ENCODE peak calls at places on chromosome 13, in six cellular contexts. D is myocyte, P is HFFc6, B is skeletal muscle cell, U is AG09309, E is NCI-H774. S is an unnamed sample.

GRCh38 chr13:42875448-42876269 is 94.3 kb downstream of the FAM216B start:
- DNase-seq in B (no peak), U (no peak), E (no peak), D (no peak), P (no peak), S (peak; percentile 6)

GRCh38 chr13:110047511-110047910 is 259.4 kb downstream of the COL4A1 start:
- DNase-seq in U (peak; percentile 37), D (no peak), B (peak; percentile 81), P (no peak), E (peak; percentile 99), S (no peak)

GRCh38 chr13:33525759-33526158 is 240.2 kb upstream of the STARD13 start:
- DNase-seq in U (no peak), B (no peak), E (no peak), P (no peak), D (no peak), S (no peak)

GRCh38 chr13:110057052-110057451 is 249.9 kb downstream of the COL4A1 start:
- DNase-seq in U (no peak), P (no peak), E (no peak), B (no peak), D (no peak), S (no peak)

GRCh38 chr13:76579701-76580100 is 306.5 kb downstream of the KCTD12 start:
- DNase-seq in B (no peak), P (no peak), D (no peak), E (no peak), U (no peak), S (no peak)

GRCh38 chr13:23372264-23372905 is 61.1 kb downstream of the SACS start:
- DNase-seq in D (no peak), U (no peak), B (no peak), P (peak; percentile 32), E (no peak), S (no peak)

GRCh38 chr13:113950451-113951245 is 23.2 kb downstream of the C13orf46 start:
- DNase-seq in P (no peak), D (no peak), E (no peak), B (no peak), U (no peak), S (no peak)

GRCh38 chr13:27851049-27851448 is 58.8 kb downstream of the GSX1 start:
- DNase-seq in E (no peak), D (no peak), B (no peak), U (no peak), P (no peak), S (no peak)

GRCh38 chr13:33150146-33150545 is 133.9 kb downstream of the KL start:
- DNase-seq in U (no peak), P (no peak), D (no peak), E (no peak), B (no peak), S (no peak)

GRCh38 chr13:108220042-108220441 is 1.9 kb downstream of the ABHD13 start:
- DNase-seq in U (no peak), B (no peak), D (no peak), E (no peak), P (no peak), S (no peak)

GRCh38 chr13:99393791-99394735 is 86.9 kb upstream of the GPR183 start:
- DNase-seq in E (no peak), B (no peak), U (no peak), P (no peak), D (no peak), S (no peak)

GRCh38 chr13:98657506-98658085 is 80.7 kb upstream of the STK24 start:
- DNase-seq in P (peak; percentile 34), B (no peak), E (no peak), U (peak; percentile 13), D (no peak), S (no peak)

GRCh38 chr13:80716610-80717081 is 375.7 kb upstream of the SPRY2 start:
- DNase-seq in E (no peak), U (no peak), B (peak; percentile 34), P (no peak), D (peak; percentile 6), S (no peak)

GRCh38 chr13:77207943-77208342 is 119.0 kb downstream of the MYCBP2 start:
- DNase-seq in P (peak; percentile 68), E (no peak), U (peak; percentile 67), B (peak; percentile 35), D (peak; percentile 4), S (no peak)

GRCh38 chr13:98650376-98651107 is 73.6 kb upstream of the STK24 start:
- DNase-seq in E (no peak), P (no peak), U (no peak), D (no peak), B (no peak), S (no peak)

GRCh38 chr13:51793570-51794273 is 10.2 kb downstream of the DHRS12 start:
- DNase-seq in E (no peak), D (peak; percentile 55), P (peak; percentile 77), U (no peak), B (peak; percentile 59), S (peak; percentile 52)

GRCh38 chr13:95248953-95249352 is 52.3 kb downstream of the ABCC4 start:
- DNase-seq in U (no peak), P (no peak), D (no peak), E (no peak), B (no peak), S (no peak)

GRCh38 chr13:21901772-21902708 is 231.2 kb downstream of the FGF9 start:
- DNase-seq in E (no peak), U (no peak), P (no peak), B (no peak), D (no peak), S (no peak)

GRCh38 chr13:21259571-21260455 is 83.4 kb downstream of the MRPL57 start:
- DNase-seq in E (no peak), B (no peak), D (no peak), P (no peak), U (no peak), S (no peak)

GRCh38 chr13:43776680-43777079 is 10.1 kb downstream of the ENOX1 start:
- DNase-seq in P (no peak), D (peak; percentile 57), U (no peak), B (no peak), E (no peak), S (no peak)

GRCh38 chr13:91347996-91348905 is 764 bp downstream of the MIR17HG start:
- DNase-seq in E (no peak), B (no peak), P (peak; percentile 28), D (peak; percentile 43), U (no peak), S (peak; percentile 87)

GRCh38 chr13:39538826-39539555 is 64.0 kb downstream of the LHFPL6 start:
- DNase-seq in E (no peak), B (no peak), U (peak; percentile 14), P (peak; percentile 65), D (no peak), S (no peak)

GRCh38 chr13:43390101-43390500 is 366.7 kb downstream of the DNAJC15 start:
- DNase-seq in E (no peak), B (no peak), U (no peak), P (no peak), D (no peak), S (no peak)

GRCh38 chr13:100454876-100455275 is 133.7 kb downstream of the GGACT start:
- DNase-seq in D (no peak), U (no peak), P (peak; percentile 39), E (no peak), B (no peak), S (no peak)

GRCh38 chr13:105638446-105638845 is 897.0 kb downstream of the EFNB2 start:
- DNase-seq in U (no peak), P (no peak), D (peak; percentile 68), B (no peak), E (no peak), S (no peak)

GRCh38 chr13:72890546-72890945 is 108.6 kb downstream of the PIBF1 start:
- DNase-seq in E (no peak), D (no peak), U (no peak), P (no peak), B (no peak), S (no peak)

GRCh38 chr13:50154697-50155096 is 139.5 kb downstream of the KCNRG start:
- DNase-seq in D (no peak), B (no peak), U (no peak), E (no peak), P (no peak), S (no peak)

GRCh38 chr13:100608906-100609305 is 20.3 kb upstream of the GGACT start:
- DNase-seq in D (no peak), P (no peak), B (no peak), E (no peak), U (no peak), S (peak; percentile 70)

GRCh38 chr13:19860884-19861655 is 2.4 kb downstream of the ZMYM5 start:
- DNase-seq in E (no peak), P (peak; percentile 73), B (no peak), U (no peak), D (peak; percentile 66), S (no peak)

GRCh38 chr13:38947049-38947448 is 43.6 kb downstream of the STOML3 start:
- DNase-seq in P (no peak), U (no peak), B (no peak), D (no peak), E (no peak), S (no peak)

GRCh38 chr13:46908511-46908910 is 11.7 kb upstream of the HTR2A start:
- DNase-seq in D (peak; percentile 79), E (no peak), U (peak; percentile 96), B (no peak), P (peak; percentile 29), S (no peak)

GRCh38 chr13:50731400-50731799 is 112.1 kb downstream of the DLEU7 start:
- DNase-seq in E (no peak), U (peak; percentile 57), P (peak; percentile 57), B (no peak), D (peak; percentile 70), S (no peak)

GRCh38 chr13:90448466-90449037 is 898.9 kb upstream of the MIR17HG start:
- DNase-seq in U (no peak), P (no peak), D (no peak), E (no peak), B (no peak), S (no peak)

GRCh38 chr13:45393941-45394570 is 24.1 kb downstream of the SLC25A30 start:
- DNase-seq in U (no peak), P (peak; percentile 25), E (no peak), D (peak; percentile 61), B (no peak), S (peak; percentile 72)

GRCh38 chr13:67518785-67519184 is 288.6 kb upstream of the PCDH9 start:
- DNase-seq in B (no peak), P (no peak), E (no peak), U (no peak), D (no peak), S (no peak)